ENCODE peak calls at places on chromosomes 16 and 17, in ten cellular contexts. H, J, E, X, T, Q, P, M, D and K are unnamed samples.

GRCh38 chr17:27485711-27486495 is 29.7 kb downstream of the KSR1 start:
- DNase-seq in H (no peak), J (no peak), E (no peak), X (no peak), T (no peak), Q (no peak), P (no peak), M (no peak), D (no peak), K (no peak)

GRCh38 chr16:16861546-16861945 is 482.6 kb downstream of the NPIPA7 start:
- DNase-seq in H (peak), J (peak), E (no peak), X (no peak), T (peak), Q (peak), P (peak), M (no peak), D (peak), K (no peak)

GRCh38 chr16:81838794-81839193 is 59.7 kb downstream of the PLCG2 start:
- DNase-seq in H (no peak), J (no peak), E (no peak), X (no peak), T (no peak), Q (no peak), P (no peak), M (no peak), D (peak), K (no peak)

GRCh38 chr17:48026503-48027321 is 10.9 kb downstream of the COPZ2 start:
- DNase-seq in H (peak), J (peak), E (peak), X (no peak), T (peak), Q (peak), P (peak), M (peak), D (peak), K (peak)

GRCh38 chr17:76248013-76248782 is 7.9 kb upstream of the RNF157 start:
- DNase-seq in H (no peak), J (no peak), E (no peak), X (no peak), T (peak), Q (no peak), P (no peak), M (no peak), D (no peak), K (no peak)

GRCh38 chr16:67302076-67302475 is 22.7 kb downstream of the PLEKHG4 start:
- DNase-seq in H (no peak), J (no peak), E (no peak), X (no peak), T (no peak), Q (no peak), P (no peak), M (no peak), D (no peak), K (no peak)

GRCh38 chr16:47375423-47375822 is 85.4 kb downstream of the ITFG1 start:
- DNase-seq in H (no peak), J (no peak), E (no peak), X (no peak), T (no peak), Q (no peak), P (no peak), M (no peak), D (no peak), K (no peak)

GRCh38 chr16:11744075-11744470 is 1.4 kb upstream of the TXNDC11 start:
- DNase-seq in H (no peak), J (no peak), E (no peak), X (no peak), T (no peak), Q (no peak), P (no peak), M (no peak), D (no peak), K (no peak)

GRCh38 chr16:53053967-53054669 is 673 bp upstream of the CHD9 start:
- DNase-seq in H (peak), J (no peak), E (no peak), X (no peak), T (peak), Q (peak), P (peak), M (no peak), D (no peak), K (no peak)

GRCh38 chr16:74034862-74035261 is 261.8 kb upstream of the PSMD7 start:
- DNase-seq in H (peak), J (peak), E (no peak), X (no peak), T (no peak), Q (no peak), P (peak), M (no peak), D (no peak), K (no peak)

GRCh38 chr17:63552211-63552610 is 1.9 kb downstream of the DCAF7 start:
- DNase-seq in H (no peak), J (no peak), E (no peak), X (no peak), T (peak), Q (no peak), P (no peak), M (no peak), D (no peak), K (no peak)

GRCh38 chr16:80150978-80151705 is 389.7 kb upstream of the DYNLRB2 start:
- DNase-seq in H (no peak), J (no peak), E (no peak), X (no peak), T (no peak), Q (no peak), P (no peak), M (no peak), D (no peak), K (no peak)

GRCh38 chr17:27888945-27889344 is 4.2 kb downstream of the LYRM9 start:
- DNase-seq in H (no peak), J (no peak), E (no peak), X (no peak), T (peak), Q (no peak), P (peak), M (peak), D (no peak), K (no peak)

GRCh38 chr17:59837362-59838195 is 55.2 kb downstream of the TUBD1 start:
- DNase-seq in H (peak), J (peak), E (no peak), X (no peak), T (peak), Q (peak), P (peak), M (no peak), D (peak), K (peak)

GRCh38 chr17:67365762-67366192 is 600 bp downstream of the PSMD12 start:
- DNase-seq in H (no peak), J (no peak), E (no peak), X (no peak), T (no peak), Q (no peak), P (peak), M (no peak), D (no peak), K (no peak)

GRCh38 chr17:3024346-3024745 is 39.1 kb downstream of the OR1D5 start:
- DNase-seq in H (no peak), J (no peak), E (no peak), X (no peak), T (no peak), Q (no peak), P (no peak), M (no peak), D (no peak), K (no peak)

GRCh38 chr16:86575754-86576557 is 2.4 kb upstream of the FOXL1 start:
- DNase-seq in H (peak), J (peak), E (peak), X (no peak), T (peak), Q (no peak), P (peak), M (no peak), D (no peak), K (peak)

GRCh38 chr16:84839054-84839453 is 19.3 kb downstream of the CRISPLD2 start:
- DNase-seq in H (no peak), J (no peak), E (no peak), X (no peak), T (no peak), Q (no peak), P (no peak), M (no peak), D (no peak), K (no peak)

GRCh38 chr17:45425125-45425983 is 7.3 kb downstream of the ARHGAP27 start:
- DNase-seq in H (peak), J (peak), E (peak), X (no peak), T (peak), Q (no peak), P (peak), M (peak), D (no peak), K (no peak)

GRCh38 chr16:4518281-4518680 is 20.3 kb downstream of the CDIP1 start:
- DNase-seq in H (no peak), J (no peak), E (no peak), X (no peak), T (no peak), Q (no peak), P (no peak), M (no peak), D (no peak), K (no peak)

GRCh38 chr17:17723354-17724261 is 42.4 kb downstream of the RAI1 start:
- DNase-seq in H (no peak), J (no peak), E (peak), X (no peak), T (no peak), Q (no peak), P (no peak), M (no peak), D (no peak), K (no peak)

GRCh38 chr16:83623091-83623730 is 184.6 kb upstream of the HSBP1 start:
- DNase-seq in H (no peak), J (no peak), E (no peak), X (peak), T (no peak), Q (no peak), P (no peak), M (no peak), D (no peak), K (no peak)

GRCh38 chr17:6239237-6239798 is 169.1 kb downstream of the WSCD1 start:
- DNase-seq in H (no peak), J (no peak), E (no peak), X (no peak), T (no peak), Q (no peak), P (no peak), M (no peak), D (no peak), K (no peak)

GRCh38 chr17:77726549-77726957 is 231.9 kb upstream of the TNRC6C start:
- DNase-seq in H (no peak), J (no peak), E (no peak), X (peak), T (no peak), Q (no peak), P (no peak), M (no peak), D (no peak), K (no peak)

GRCh38 chr16:27429330-27429871 is 27.4 kb downstream of the IL21R start:
- DNase-seq in H (no peak), J (no peak), E (no peak), X (peak), T (no peak), Q (no peak), P (no peak), M (no peak), D (no peak), K (no peak)

GRCh38 chr17:46742539-46743270 is 75.8 kb downstream of the WNT3 start:
- DNase-seq in H (no peak), J (peak), E (no peak), X (no peak), T (no peak), Q (no peak), P (no peak), M (no peak), D (no peak), K (no peak)

GRCh38 chr17:27568216-27568615 is 62.8 kb upstream of the LGALS9 start:
- DNase-seq in H (no peak), J (no peak), E (no peak), X (no peak), T (no peak), Q (no peak), P (no peak), M (no peak), D (no peak), K (no peak)

GRCh38 chr17:44829558-44830358 is at the start of gene GJC1:
- DNase-seq in H (peak), J (peak), E (peak), X (no peak), T (no peak), Q (no peak), P (no peak), M (no peak), D (no peak), K (no peak)

GRCh38 chr16:86495357-86495701 is 15.0 kb upstream of the FOXF1 start:
- DNase-seq in H (no peak), J (no peak), E (no peak), X (no peak), T (no peak), Q (no peak), P (no peak), M (no peak), D (no peak), K (no peak)

GRCh38 chr16:75032655-75033054 is 33.8 kb downstream of the ZNRF1 start:
- DNase-seq in H (no peak), J (no peak), E (no peak), X (no peak), T (no peak), Q (no peak), P (no peak), M (no peak), D (no peak), K (no peak)

GRCh38 chr16:31421587-31421986 is 6.6 kb downstream of the COX6A2 start:
- DNase-seq in H (no peak), J (no peak), E (no peak), X (no peak), T (no peak), Q (no peak), P (no peak), M (no peak), D (peak), K (no peak)

GRCh38 chr17:61815863-61816523 is 47.3 kb downstream of the BRIP1 start:
- DNase-seq in H (no peak), J (no peak), E (no peak), X (no peak), T (no peak), Q (no peak), P (no peak), M (no peak), D (no peak), K (no peak)

GRCh38 chr17:5700791-5701190 is 116.5 kb upstream of the NLRP1 start:
- DNase-seq in H (no peak), J (no peak), E (peak), X (no peak), T (no peak), Q (no peak), P (no peak), M (no peak), D (no peak), K (no peak)

GRCh38 chr17:7712111-7712771 is 5.3 kb upstream of the DNAH2 start:
- DNase-seq in H (no peak), J (no peak), E (peak), X (no peak), T (no peak), Q (no peak), P (no peak), M (no peak), D (no peak), K (no peak)

GRCh38 chr16:4506450-4506849 is 30.3 kb downstream of the HMOX2 start:
- DNase-seq in H (peak), J (peak), E (no peak), X (no peak), T (peak), Q (peak), P (peak), M (no peak), D (peak), K (no peak)

GRCh38 chr16:89049484-89050118 is 44.1 kb upstream of the ACSF3 start:
- DNase-seq in H (no peak), J (no peak), E (peak), X (no peak), T (no peak), Q (no peak), P (no peak), M (no peak), D (no peak), K (no peak)

GRCh38 chr16:89050119-89050867 is 43.4 kb upstream of the ACSF3 start:
- DNase-seq in H (no peak), J (no peak), E (peak), X (no peak), T (no peak), Q (no peak), P (no peak), M (no peak), D (no peak), K (no peak)

GRCh38 chr16:89048087-89048729 is 45.4 kb upstream of the ACSF3 start:
- DNase-seq in H (no peak), J (no peak), E (peak), X (no peak), T (no peak), Q (no peak), P (no peak), M (no peak), D (no peak), K (no peak)

GRCh38 chr16:89047331-89048086 is 46.1 kb upstream of the ACSF3 start:
- DNase-seq in H (no peak), J (no peak), E (no peak), X (no peak), T (no peak), Q (no peak), P (no peak), M (no peak), D (no peak), K (no peak)

DNA sequence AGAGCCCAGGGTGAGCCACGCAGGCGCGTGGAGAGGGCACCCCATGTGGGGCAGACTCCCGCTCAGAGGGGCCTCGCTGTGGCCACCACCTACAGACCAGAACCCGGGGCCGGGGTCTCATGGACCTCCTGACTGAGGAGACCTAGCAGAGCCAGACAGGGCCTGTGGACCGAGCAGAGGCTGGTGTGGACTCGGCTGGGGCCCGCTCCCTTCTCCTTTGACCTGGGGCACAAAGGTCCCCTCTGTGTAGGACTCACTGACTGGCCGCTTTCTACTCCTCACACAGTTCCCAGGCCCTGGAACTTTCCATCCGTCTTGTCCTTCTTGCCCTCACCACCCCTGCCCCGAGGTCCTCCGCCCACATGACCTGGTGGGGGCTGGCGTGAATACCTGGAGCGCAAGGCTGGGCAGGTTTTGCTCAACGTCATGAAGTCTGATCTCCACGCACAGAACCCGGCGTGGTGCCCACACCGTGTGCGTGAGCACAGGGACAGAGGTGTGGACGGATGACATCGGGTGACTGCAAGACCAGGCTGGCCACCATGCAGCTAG is 44.7 kb upstream of the ACSF3 start:
- DNase-seq in H (no peak), J (no peak), E (peak), X (no peak), T (no peak), Q (no peak), P (no peak), M (no peak), D (no peak), K (no peak)
- TF ChIP-seq EP300 in H (no peak), J (no peak), E (no peak), X (no peak), T (no peak), Q (no peak), P (no peak), M (no peak), D (no peak), K (no peak)

DNA sequence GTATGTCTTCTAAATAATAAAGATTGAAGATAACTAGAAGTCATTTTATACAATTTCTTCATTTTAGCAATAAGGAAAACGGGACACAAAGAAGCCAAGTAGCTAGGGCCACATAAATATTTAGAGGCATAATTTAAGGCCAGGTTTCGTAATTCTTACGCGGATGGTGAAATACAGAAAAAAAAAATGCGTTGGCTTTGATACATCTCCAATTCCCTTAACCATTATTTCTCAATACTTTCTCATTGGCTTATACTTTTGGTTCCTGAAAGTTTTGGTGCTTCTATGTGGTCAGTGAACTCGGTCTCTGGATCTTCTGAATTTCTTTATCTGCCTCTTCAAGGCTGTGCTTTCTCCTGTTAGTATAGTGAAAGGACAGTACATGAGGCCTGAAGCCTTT is 888.1 kb downstream of the KCNJ2 start:
- DNase-seq in H (no peak), J (no peak), E (no peak), X (no peak), T (no peak), Q (no peak), P (no peak), M (no peak), D (no peak), K (no peak)
- TF ChIP-seq POLR2A in H (no peak), J (no peak), E (no peak), X (no peak), T (no peak), Q (no peak), P (no peak), M (no peak), D (no peak), K (no peak)

GRCh38 chr16:56608876-56609462 is 585 bp downstream of the MT2A start:
- DNase-seq in H (no peak), J (no peak), E (peak), X (no peak), T (no peak), Q (no peak), P (no peak), M (no peak), D (no peak), K (no peak)

GRCh38 chr16:56608043-56608875 is at the start of gene MT2A:
- DNase-seq in H (peak), J (peak), E (peak), X (peak), T (peak), Q (peak), P (peak), M (no peak), D (no peak), K (peak)

GRCh38 chr16:56610609-56611111 is 2.3 kb downstream of the MT2A start:
- DNase-seq in H (no peak), J (no peak), E (no peak), X (no peak), T (no peak), Q (no peak), P (no peak), M (no peak), D (no peak), K (no peak)

GRCh38 chr16:56610017-56610608 is 1.7 kb downstream of the MT2A start:
- DNase-seq in H (peak), J (peak), E (no peak), X (no peak), T (peak), Q (no peak), P (peak), M (no peak), D (peak), K (peak)

DNA sequence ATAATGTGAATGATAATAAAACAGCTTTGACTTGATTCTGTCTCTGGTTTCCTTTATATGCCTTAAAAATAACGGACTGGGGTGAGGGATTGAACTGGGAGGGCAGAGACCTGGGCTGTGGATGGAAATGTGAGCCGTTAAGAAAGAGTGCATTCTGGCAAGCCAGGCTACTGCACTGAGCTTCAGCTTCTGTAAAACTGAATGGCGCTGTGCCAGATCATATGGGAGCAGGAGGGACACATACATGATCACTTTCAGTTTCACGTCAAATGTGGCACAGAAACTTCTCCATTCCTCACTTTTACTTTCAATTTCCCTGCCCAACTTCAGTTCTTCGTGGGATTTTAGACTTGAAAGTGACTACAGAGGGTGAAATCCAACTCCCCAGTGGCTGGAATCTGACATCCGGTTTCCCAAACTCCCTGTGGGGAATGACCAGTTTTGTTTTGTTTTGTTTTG is 1.1 kb downstream of the MT2A start:
- DNase-seq in H (peak), J (peak), E (no peak), X (no peak), T (peak), Q (peak), P (peak), M (no peak), D (peak), K (peak)
- TF ChIP-seq EP300 in H (no peak), J (no peak), E (no peak), X (no peak), T (no peak), Q (no peak), P (no peak), M (no peak), D (no peak), K (no peak)

GRCh38 chr16:89562027-89562599 is 1.6 kb downstream of the RPL13 start:
- DNase-seq in H (peak), J (no peak), E (no peak), X (no peak), T (peak), Q (no peak), P (no peak), M (no peak), D (no peak), K (no peak)
- TF ChIP-seq POLR2A in H (no peak), J (no peak), E (no peak), X (no peak), T (no peak), Q (no peak), P (no peak), M (no peak), D (peak), K (no peak)